ENCODE peak calls at places on chromosomes 3 and 15, in four cellular contexts. One of them, this sample, is unnamed.

GRCh38 chr3:123634149-123635051 is 49.5 kb upstream of the HACD2 start:
- DNase-seq in GM12878: no peak
- DNase-seq in K562: no peak
- DNase-seq in H1: no peak
- DNase-seq in this sample: no peak

GRCh38 chr3:157566596-157566995 is 63.4 kb upstream of the VEPH1 start:
- DNase-seq in H1: no peak
- DNase-seq in GM12878: no peak
- DNase-seq in K562: no peak
- DNase-seq in this sample: no peak

GRCh38 chr3:94525039-94525438 is 462.2 kb downstream of the NSUN3 start:
- DNase-seq in GM12878: no peak
- DNase-seq in K562: no peak
- DNase-seq in H1: no peak
- DNase-seq in this sample: peak; percentile 60

GRCh38 chr15:55770808-55771207 is 27.9 kb upstream of the PRTG start:
- DNase-seq in GM12878: no peak
- DNase-seq in H1: no peak
- DNase-seq in K562: no peak
- DNase-seq in this sample: no peak

GRCh38 chr3:76063019-76063418 is 277.7 kb upstream of the ZNF717 start:
- DNase-seq in K562: no peak
- DNase-seq in H1: no peak
- DNase-seq in GM12878: no peak
- DNase-seq in this sample: no peak

GRCh38 chr15:35728176-35728938 is 182.4 kb upstream of the DPH6 start:
- DNase-seq in GM12878: no peak
- DNase-seq in H1: no peak
- DNase-seq in K562: no peak
- DNase-seq in this sample: no peak

GRCh38 chr3:65534825-65535224 is 503.9 kb downstream of the MAGI1 start:
- DNase-seq in K562: no peak
- DNase-seq in H1: no peak
- DNase-seq in GM12878: no peak
- DNase-seq in this sample: no peak

GRCh38 chr3:72658466-72659100 is 189.7 kb downstream of the SHQ1 start:
- DNase-seq in GM12878: no peak
- DNase-seq in H1: no peak
- DNase-seq in K562: no peak
- DNase-seq in this sample: peak; percentile 40

GRCh38 chr15:72184165-72184811 is 13.3 kb downstream of the GRAMD2A start:
- DNase-seq in GM12878: no peak
- DNase-seq in K562: no peak
- DNase-seq in H1: peak; percentile 77
- DNase-seq in this sample: peak; percentile 40

GRCh38 chr15:63226155-63226883 is 36.9 kb downstream of the RAB8B start:
- DNase-seq in H1: no peak
- DNase-seq in K562: no peak
- DNase-seq in GM12878: no peak
- DNase-seq in this sample: no peak

GRCh38 chr3:171822707-171823106 is 12.4 kb upstream of the PLD1 start:
- DNase-seq in H1: no peak
- DNase-seq in GM12878: no peak
- DNase-seq in K562: no peak
- DNase-seq in this sample: peak; percentile 83

GRCh38 chr3:70526966-70527515 is 214.6 kb upstream of the MDFIC2 start:
- DNase-seq in GM12878: no peak
- DNase-seq in K562: no peak
- DNase-seq in H1: no peak
- DNase-seq in this sample: no peak

GRCh38 chr3:123884993-123885392 is 861 bp upstream of the MYLK start:
- DNase-seq in GM12878: no peak
- DNase-seq in K562: no peak
- DNase-seq in H1: no peak
- DNase-seq in this sample: no peak

GRCh38 chr3:171349392-171349791 is 110.8 kb downstream of the TNIK start:
- DNase-seq in GM12878: no peak
- DNase-seq in K562: no peak
- DNase-seq in H1: no peak
- DNase-seq in this sample: no peak

GRCh38 chr3:108488631-108489030 is 21.8 kb downstream of the MYH15 start:
- DNase-seq in H1: no peak
- DNase-seq in K562: no peak
- DNase-seq in GM12878: no peak
- DNase-seq in this sample: no peak

GRCh38 chr15:67127925-67128324 is 62.5 kb downstream of the SMAD3 start:
- DNase-seq in GM12878: no peak
- DNase-seq in H1: no peak
- DNase-seq in K562: no peak
- DNase-seq in this sample: no peak

DNA sequence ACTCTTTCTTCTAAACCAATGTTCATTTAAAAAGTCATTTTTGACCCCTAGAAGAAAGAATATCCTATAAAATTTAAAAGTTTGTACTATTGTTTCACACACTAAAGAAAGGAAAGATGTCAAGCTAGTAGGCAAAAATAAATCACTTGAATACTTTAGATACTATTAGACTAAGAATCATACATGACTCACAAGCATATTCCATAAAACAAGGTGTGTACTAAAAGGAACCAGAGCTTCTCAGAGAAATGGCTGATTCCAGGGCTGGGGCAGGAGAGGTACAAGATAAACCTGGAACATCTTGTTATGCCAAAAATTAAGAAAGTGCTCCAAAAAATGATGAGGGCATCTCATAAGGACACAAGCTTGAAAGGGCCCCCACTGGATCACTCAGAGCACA is 8.7 kb downstream of the DLG1 start:
- DNase-seq in H1: no peak
- DNase-seq in K562: no peak
- DNase-seq in GM12878: no peak
- DNase-seq in this sample: no peak
- TF ChIP-seq CEBPB in H1: no peak
- TF ChIP-seq CEBPB in K562: no peak
- TF ChIP-seq CEBPB in GM12878: no peak
- TF ChIP-seq CEBPB in this sample: no peak

DNA sequence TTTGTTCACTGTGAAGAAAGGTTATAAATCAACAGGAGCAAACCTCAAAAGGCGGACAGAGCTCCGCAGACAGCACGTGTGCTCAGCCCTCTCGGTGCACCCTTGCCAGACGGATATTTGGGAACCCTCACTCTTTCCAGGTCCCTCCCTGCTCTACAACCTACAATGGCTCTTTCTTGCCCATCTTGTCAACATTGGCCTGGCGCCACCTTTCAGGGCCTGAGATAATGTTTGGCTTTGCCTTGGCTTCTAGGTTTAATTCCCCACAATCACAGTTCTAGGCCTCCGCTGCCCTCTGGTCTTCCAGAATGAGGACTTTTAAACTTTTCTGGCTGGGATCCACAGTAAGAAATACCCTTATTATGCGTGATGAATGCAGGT is 21.9 kb downstream of the THSD4 start:
- DNase-seq in H1: no peak
- DNase-seq in GM12878: no peak
- DNase-seq in K562: no peak
- DNase-seq in this sample: no peak
- TF ChIP-seq ZNF274 in H1: no peak
- TF ChIP-seq ZNF274 in GM12878: no peak
- TF ChIP-seq ZNF274 in K562: no peak
- TF ChIP-seq ZNF274 in this sample: no peak

GRCh38 chr3:143478124-143478693 is 358.6 kb downstream of the CHST2 start:
- DNase-seq in GM12878: no peak
- DNase-seq in H1: no peak
- DNase-seq in K562: no peak
- DNase-seq in this sample: no peak

GRCh38 chr3:143479727-143480126 is 360.2 kb downstream of the CHST2 start:
- DNase-seq in H1: no peak
- DNase-seq in K562: no peak
- DNase-seq in GM12878: no peak
- DNase-seq in this sample: no peak

GRCh38 chr3:143472731-143473523 is 353.4 kb downstream of the CHST2 start:
- DNase-seq in H1: no peak
- DNase-seq in K562: no peak
- DNase-seq in GM12878: no peak
- DNase-seq in this sample: no peak

GRCh38 chr3:143480306-143480852 is 360.8 kb downstream of the CHST2 start:
- DNase-seq in K562: no peak
- DNase-seq in H1: no peak
- DNase-seq in GM12878: no peak
- DNase-seq in this sample: no peak

DNA sequence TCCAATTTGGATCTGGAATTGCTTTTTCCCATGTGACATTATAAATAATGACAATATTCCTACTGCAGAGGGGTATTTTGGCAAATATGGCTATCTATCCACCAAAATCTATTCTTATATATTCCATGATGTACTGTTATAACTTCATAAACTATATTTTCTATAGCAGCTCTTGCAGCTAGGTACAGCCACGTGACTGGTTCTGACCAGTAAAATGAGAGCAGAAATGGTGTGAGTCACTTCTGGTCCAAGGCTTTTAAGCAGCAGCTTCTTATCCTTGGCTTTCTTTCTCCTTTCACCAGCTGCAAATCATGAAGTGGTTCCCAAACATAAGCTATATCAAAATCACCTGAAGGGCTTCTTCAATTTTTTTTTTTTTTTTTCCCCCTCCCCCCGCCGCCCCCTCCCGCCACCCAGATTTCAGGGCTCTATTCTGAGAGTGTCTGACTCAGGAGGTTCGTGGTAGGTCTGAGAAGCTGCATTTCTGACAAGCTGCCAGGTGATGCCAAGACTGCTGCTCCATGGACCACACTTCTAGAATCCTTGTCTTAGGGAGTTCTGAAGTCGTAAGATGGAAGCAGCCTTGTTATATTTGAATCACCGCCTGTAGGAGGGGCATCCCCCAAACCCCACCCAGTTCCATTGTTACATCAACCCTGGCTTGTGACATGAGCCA is 357.5 kb downstream of the CHST2 start:
- DNase-seq in GM12878: no peak
- DNase-seq in H1: no peak
- DNase-seq in K562: no peak
- DNase-seq in this sample: no peak
- TF ChIP-seq ATF2 in GM12878: no peak
- TF ChIP-seq ATF2 in H1: no peak
- TF ChIP-seq ATF2 in K562: no peak
- TF ChIP-seq ATF2 in this sample: no peak

DNA sequence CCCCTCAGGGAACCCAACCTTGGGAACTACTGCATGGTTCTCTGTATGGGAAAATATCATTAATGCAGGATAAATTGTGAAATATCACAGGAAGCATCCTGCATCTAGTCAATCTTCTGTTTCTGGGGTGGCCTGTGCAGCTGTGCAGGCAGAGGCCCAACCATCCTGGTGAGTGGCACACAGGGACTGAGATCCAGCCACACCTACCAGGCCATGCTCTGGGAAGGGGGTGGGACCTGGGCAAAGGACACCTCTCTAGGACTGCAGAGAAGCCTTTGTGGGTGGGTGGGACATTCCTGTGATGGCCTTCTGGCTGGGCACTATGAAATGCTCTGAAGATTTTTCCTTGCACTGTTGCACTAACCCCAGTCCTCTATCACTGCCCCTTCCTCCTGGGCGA is 26.8 kb downstream of the CCRL2 start:
- DNase-seq in K562: no peak
- DNase-seq in GM12878: no peak
- DNase-seq in H1: no peak
- DNase-seq in this sample: no peak
- TF ChIP-seq CEBPB in K562: no peak
- TF ChIP-seq CEBPB in GM12878: no peak
- TF ChIP-seq CEBPB in H1: no peak
- TF ChIP-seq CEBPB in this sample: no peak

This sample was measured in HepG2.